ENCODE peak calls at places on chromosomes 3 and 15, in four cellular contexts. A is astrocyte of the spinal cord, M is fibroblast of pulmonary artery, U is breast epithelium. E is an unnamed sample.

GRCh38 chr3:177929310-177929709 is 606.9 kb upstream of the KCNMB2 start:
- DNase-seq in A (peak; percentile 15), M (no peak), U (no peak), E (no peak)

GRCh38 chr3:122564155-122564912 is at the start of the genes DTX3L and PARP9:
- DNase-seq in U (peak; percentile 75), A (peak; percentile 82), M (peak; percentile 73), E (peak; percentile 75)

GRCh38 chr3:162295323-162295983 is 798.8 kb downstream of the OTOL1 start:
- DNase-seq in A (peak; percentile 91), M (peak; percentile 78), U (no peak), E (no peak)

GRCh38 chr3:186417791-186418190 is 55.8 kb upstream of the DGKG start:
- DNase-seq in A (peak; percentile 79), M (peak; percentile 53), U (no peak), E (no peak)

GRCh38 chr3:14371573-14372474 is 30.6 kb upstream of the SLC6A6 start:
- DNase-seq in U (peak; percentile 75), A (peak; percentile 52), M (peak; percentile 39), E (no peak)

GRCh38 chr3:159804726-159805410 is 183.8 kb upstream of the IL12A start:
- DNase-seq in U (no peak), A (peak; percentile 89), M (peak; percentile 94), E (no peak)

GRCh38 chr3:46663611-46664135 is 29.8 kb downstream of the ALS2CL start:
- DNase-seq in U (no peak), A (no peak), M (peak; percentile 5), E (no peak)

GRCh38 chr3:127019449-127019848 is 36.5 kb downstream of the PLXNA1 start:
- DNase-seq in U (no peak), M (peak; percentile 40), A (peak; percentile 35), E (no peak)

GRCh38 chr3:46646700-46647099 is 34.4 kb downstream of the FAM240A start:
- DNase-seq in A (peak; percentile 10), U (no peak), M (no peak), E (no peak)

GRCh38 chr15:42141795-42142667 is 14.4 kb downstream of the PLA2G4F start:
- DNase-seq in U (peak; percentile 31), A (no peak), M (no peak), E (no peak)

GRCh38 chr3:69774029-69774428 is 34.8 kb downstream of the MITF start:
- DNase-seq in A (no peak), U (no peak), M (no peak), E (no peak)

GRCh38 chr3:106809633-106810460 is 567.4 kb upstream of the CCDC54 start:
- DNase-seq in A (no peak), U (no peak), M (peak; percentile 52), E (no peak)

GRCh38 chr3:5079761-5080160 is 42.3 kb upstream of the ARL8B start:
- DNase-seq in U (no peak), A (no peak), M (no peak), E (no peak)

GRCh38 chr15:65374831-65375401 is 2.9 kb downstream of the IGDCC3 start:
- DNase-seq in M (no peak), U (no peak), A (no peak), E (no peak)

GRCh38 chr3:163935411-163935810 is 1142.9 kb downstream of the SI start:
- DNase-seq in A (no peak), U (no peak), M (no peak), E (no peak)

GRCh38 chr3:17707813-17708543 is 34.5 kb downstream of the TBC1D5 start:
- DNase-seq in A (no peak), M (peak; percentile 22), U (no peak), E (no peak)

GRCh38 chr3:179716226-179716625 is 63.4 kb downstream of the USP13 start:
- DNase-seq in M (no peak), A (no peak), U (no peak), E (no peak)

GRCh38 chr3:33716227-33716626 is 1.8 kb downstream of the CLASP2 start:
- DNase-seq in M (no peak), U (no peak), A (peak; percentile 3), E (no peak)

GRCh38 chr15:71658827-71659729 is 151.3 kb upstream of the NR2E3 start:
- DNase-seq in M (no peak), U (no peak), A (no peak), E (no peak)

GRCh38 chr3:192259661-192260060 is 467.7 kb downstream of the FGF12 start:
- DNase-seq in M (no peak), A (no peak), U (no peak), E (no peak)

GRCh38 chr3:4341336-4341675 is 38.1 kb downstream of the SETMAR start:
- DNase-seq in U (no peak), M (no peak), A (no peak), E (no peak)

GRCh38 chr15:44128443-44128842 is 66.6 kb downstream of the FRMD5 start:
- DNase-seq in M (no peak), A (no peak), U (no peak), E (no peak)

GRCh38 chr15:43648649-43649429 is at the start of gene CATSPER2:
- DNase-seq in M (no peak), U (no peak), A (no peak), E (no peak)

GRCh38 chr3:168620854-168621253 is 525.1 kb upstream of the GOLIM4 start:
- DNase-seq in A (peak; percentile 22), M (peak; percentile 28), U (no peak), E (no peak)
- TF ChIP-seq CTCF in A (peak; percentile 59), M (peak; percentile 40), U (no peak), E (peak; percentile 77)

DNA sequence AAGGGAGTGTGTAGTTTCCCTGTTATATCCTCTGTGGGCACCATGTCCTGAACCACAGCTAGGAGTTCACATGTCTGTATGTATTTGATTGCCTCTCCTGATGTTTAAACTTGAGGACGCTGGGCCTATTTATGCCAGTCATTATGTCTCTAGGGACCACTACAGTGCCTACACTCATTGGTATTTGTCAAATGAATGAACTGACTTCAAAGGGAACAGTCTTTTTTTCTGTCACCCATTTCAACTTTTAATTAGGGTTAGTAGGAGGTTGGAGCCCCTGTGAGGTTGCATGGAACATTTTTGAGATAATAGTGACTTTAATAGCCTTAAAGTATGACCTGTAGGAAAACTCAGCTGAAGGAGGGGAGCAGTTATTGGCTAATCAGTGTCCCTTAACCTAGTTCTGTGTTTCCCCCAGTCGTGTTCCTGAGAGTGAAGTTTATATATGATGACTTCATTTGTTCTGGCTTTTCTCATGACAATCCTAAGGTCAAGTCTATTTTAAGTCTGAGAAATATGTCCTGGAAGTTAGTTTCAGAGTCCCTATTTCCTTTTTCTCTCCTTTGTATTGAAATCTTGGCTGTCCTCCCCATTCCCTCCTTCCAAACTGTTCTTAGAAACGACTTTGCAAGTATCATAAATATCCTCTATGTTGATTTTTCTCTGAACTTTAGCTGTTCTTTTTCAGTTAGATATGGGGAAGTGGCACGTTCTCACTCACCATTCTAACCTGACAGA is 29.0 kb downstream of the PDE8A start:
- DNase-seq in M (peak; percentile 79), A (no peak), U (no peak), E (no peak)
- TF ChIP-seq CTCF in M (peak; percentile 46), A (no peak), U (peak; percentile 53), E (peak; percentile 67)

GRCh38 chr15:69954726-69955125 is 143.0 kb downstream of the TLE3 start:
- DNase-seq in U (no peak), M (no peak), A (no peak), E (no peak)

GRCh38 chr15:69956417-69956816 is 141.3 kb downstream of the TLE3 start:
- DNase-seq in U (no peak), A (no peak), M (no peak), E (no peak)

GRCh38 chr15:69958494-69959134 is 139.1 kb downstream of the TLE3 start:
- DNase-seq in U (no peak), M (no peak), A (no peak), E (no peak)

GRCh38 chr15:69955240-69955894 is 142.3 kb downstream of the TLE3 start:
- DNase-seq in A (no peak), U (no peak), M (no peak), E (no peak)

GRCh38 chr15:69957175-69957574 is 140.5 kb downstream of the TLE3 start:
- DNase-seq in M (no peak), U (no peak), A (no peak), E (no peak)
- TF ChIP-seq CTCF in M (peak; percentile 6), U (no peak), A (no peak), E (no peak)

DNA sequence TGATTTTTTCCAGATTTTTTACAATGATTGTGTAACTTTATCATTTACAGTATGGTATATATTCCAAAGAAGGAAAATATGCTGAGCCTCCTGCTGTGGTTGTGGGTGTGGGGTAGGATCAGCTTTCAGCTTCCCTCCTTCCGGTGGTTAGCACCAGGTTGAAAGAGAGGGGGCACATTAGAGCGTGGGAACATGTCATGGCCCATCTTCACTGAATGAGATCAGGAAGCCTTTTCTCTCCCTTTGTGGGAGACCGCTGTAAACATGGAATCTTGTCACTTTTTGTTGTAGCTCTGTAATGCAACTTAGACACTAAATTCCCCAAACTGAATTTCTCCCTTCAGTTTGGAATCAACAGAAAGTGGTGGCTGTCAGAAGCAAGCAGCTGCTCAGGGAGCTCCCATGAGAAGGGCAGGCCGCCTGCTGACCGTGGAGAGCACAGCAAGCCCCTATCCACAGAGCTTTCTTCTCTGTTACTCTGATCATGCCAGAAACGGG is 86.7 kb upstream of the LIMD1 start:
- DNase-seq in A (peak; percentile 85), U (no peak), M (peak; percentile 67), E (no peak)
- TF ChIP-seq CTCF in A (peak; percentile 73), U (no peak), M (peak; percentile 70), E (peak; percentile 81)

GRCh38 chr15:77031376-77032050 is 36.6 kb downstream of the PSTPIP1 start:
- DNase-seq in M (no peak), A (peak; percentile 18), U (peak; percentile 28), E (peak; percentile 64)
- TF ChIP-seq CTCF in M (no peak), A (no peak), U (no peak), E (no peak)

GRCh38 chr3:23743141-23743784 is 62.5 kb upstream of the UBE2E1 start:
- DNase-seq in U (no peak), A (no peak), M (no peak), E (no peak)
- TF ChIP-seq CTCF in U (no peak), A (no peak), M (no peak), E (peak; percentile 50)

E was measured in type B pancreatic cell.